ENCODE peak calls at places on chromosome 15, in eight cellular contexts. V is left lung, F is pancreas, H is adrenal gland, A is IMR-90, R is ovary, W is PC-3, J is Karpas-422. P is an unnamed sample.

GRCh38 chr15:70947369-70948335 is 55.0 kb downstream of the LRRC49 start:
- DNase-seq in W (no peak), V (no peak), R (no peak), J (no peak), H (no peak), F (no peak), A (no peak), P (no peak)

GRCh38 chr15:62456011-62456920 is 291.2 kb upstream of the C2CD4B start:
- DNase-seq in R (no peak), W (peak; percentile 28), V (no peak), A (peak; percentile 56), H (no peak), J (no peak), F (no peak), P (no peak)

GRCh38 chr15:96701443-96701842 is 370.9 kb downstream of the NR2F2 start:
- DNase-seq in H (no peak), R (no peak), J (no peak), V (no peak), W (no peak), F (no peak), A (no peak), P (no peak)

GRCh38 chr15:40999190-40999589 is 45.9 kb downstream of the CHAC1 start:
- DNase-seq in W (peak; percentile 96), F (no peak), H (no peak), R (no peak), V (no peak), J (no peak), A (peak; percentile 98), P (no peak)

GRCh38 chr15:90915808-90916440 is 12.8 kb downstream of the MAN2A2 start:
- DNase-seq in J (no peak), W (no peak), H (peak; percentile 92), A (peak; percentile 75), R (peak; percentile 55), F (no peak), V (peak; percentile 90), P (no peak)

GRCh38 chr15:48557335-48557734 is 88.2 kb downstream of the FBN1 start:
- DNase-seq in A (no peak), J (no peak), R (no peak), F (peak; percentile 35), V (no peak), H (no peak), W (no peak), P (no peak)

GRCh38 chr15:92395176-92395521 is 1.5 kb downstream of the ST8SIA2 start:
- DNase-seq in V (no peak), R (no peak), J (no peak), A (no peak), W (no peak), H (no peak), F (no peak), P (no peak)

GRCh38 chr15:89400121-89400996 is 65.7 kb upstream of the POLG start:
- DNase-seq in V (no peak), F (no peak), J (no peak), W (no peak), A (no peak), H (no peak), R (no peak), P (peak; percentile 13)

GRCh38 chr15:41894791-41895463 is 1.1 kb upstream of the SPTBN5 start:
- DNase-seq in A (peak; percentile 78), V (peak; percentile 83), R (peak; percentile 80), F (peak; percentile 81), W (peak; percentile 82), H (peak; percentile 93), J (peak; percentile 55), P (no peak)

GRCh38 chr15:67534360-67534759 is 8.1 kb upstream of the MAP2K5 start:
- DNase-seq in V (no peak), H (no peak), J (peak; percentile 30), A (no peak), F (no peak), R (no peak), W (no peak), P (no peak)

GRCh38 chr15:93005133-93005532 is 83.9 kb downstream of the RGMA start:
- DNase-seq in J (no peak), W (no peak), A (no peak), R (no peak), V (no peak), F (no peak), H (no peak), P (no peak)

GRCh38 chr15:63332367-63333078 is 49.1 kb downstream of the CA12 start:
- DNase-seq in V (no peak), F (no peak), W (peak; percentile 98), R (no peak), J (no peak), A (peak; percentile 96), H (peak; percentile 66), P (no peak)

GRCh38 chr15:99409097-99409473 is 156.7 kb upstream of the MEF2A start:
- DNase-seq in H (peak; percentile 82), A (peak; percentile 60), R (peak; percentile 57), F (peak; percentile 19), J (peak; percentile 71), W (peak; percentile 70), V (peak; percentile 68), P (no peak)

GRCh38 chr15:83053151-83053550 is 13.9 kb downstream of the BTBD1 start:
- DNase-seq in J (no peak), W (peak; percentile 60), F (no peak), H (no peak), V (no peak), A (peak; percentile 86), R (no peak), P (no peak)

GRCh38 chr15:40843183-40843884 is 514 bp upstream of the SPINT1 start:
- DNase-seq in H (no peak), F (no peak), W (no peak), A (no peak), V (no peak), J (no peak), R (no peak), P (no peak)

GRCh38 chr15:95409924-95410323 is 920.6 kb upstream of the NR2F2 start:
- DNase-seq in R (no peak), H (no peak), V (no peak), F (no peak), A (peak; percentile 32), W (no peak), J (no peak), P (no peak)

GRCh38 chr15:92901053-92901761 is 1.1 kb downstream of the CHD2 start:
- DNase-seq in V (no peak), H (no peak), A (no peak), J (no peak), W (no peak), R (no peak), F (no peak), P (no peak)

GRCh38 chr15:36579792-36580431 is 486 bp downstream of the CDIN1 start:
- DNase-seq in R (no peak), W (peak; percentile 18), H (no peak), F (peak; percentile 25), V (no peak), A (no peak), J (peak; percentile 51), P (no peak)

DNA sequence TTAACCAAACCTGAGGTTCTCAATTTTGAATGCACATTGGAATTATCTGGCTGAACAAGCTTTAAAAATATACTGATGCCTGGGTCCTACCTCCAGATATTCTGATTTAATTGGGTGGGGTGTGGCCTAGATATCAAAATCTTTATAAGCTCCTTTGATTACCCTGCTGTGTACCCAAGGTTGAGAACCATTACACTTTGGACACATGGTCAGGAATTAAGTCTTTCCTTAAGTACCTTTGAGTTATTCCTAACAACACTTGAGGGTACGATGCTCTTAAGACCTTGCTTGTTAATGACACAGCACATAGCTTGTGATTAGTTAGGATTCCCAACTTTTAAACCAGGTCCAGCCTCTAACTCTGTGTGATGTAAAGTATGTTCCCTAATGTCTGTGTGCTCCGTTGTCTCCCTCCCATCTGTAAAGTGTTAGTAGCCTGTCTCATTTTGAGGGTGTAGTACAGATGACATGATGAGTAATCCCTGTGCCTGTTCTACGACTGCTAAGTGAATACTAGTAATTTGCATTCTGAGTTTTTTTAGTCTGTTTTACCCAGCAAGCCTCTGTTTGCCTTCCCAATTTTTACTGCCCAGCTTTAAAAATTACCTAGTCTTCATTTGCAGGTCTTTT is 154.9 kb downstream of the KLHL25 start:
- DNase-seq in R (no peak), W (peak; percentile 3), A (peak; percentile 72), F (no peak), J (peak; percentile 64), V (no peak), H (no peak), P (no peak)
- H3K4me1 ChIP-seq in R (peaks cover 10% of the 10 kb centered on the region), W (no peaks in the 10 kb centered on the region), A (peaks cover 8% of the 10 kb centered on the region), F (peaks cover 25% of the 10 kb centered on the region), J (peaks cover 28% of the 10 kb centered on the region), V (peaks cover 10% of the 10 kb centered on the region), H (peaks cover 32% of the 10 kb centered on the region), P (no peaks in the 10 kb centered on the region)

GRCh38 chr15:66472176-66472999 is 25.2 kb downstream of the SNAPC5 start:
- DNase-seq in V (no peak), J (no peak), W (no peak), A (peak; percentile 50), F (no peak), R (no peak), H (no peak), P (peak; percentile 54)
- H3K4me3 ChIP-seq in V (no peak overlapping the region), J (no peak overlapping the region), W (no peak overlapping the region), A (no peak overlapping the region), F (no peak overlapping the region), R (no peak overlapping the region), H (no peak overlapping the region), P (no peak overlapping the region)

GRCh38 chr15:29106116-29106515 is 163.5 kb downstream of the NSMCE3 start:
- DNase-seq in A (no peak), R (no peak), F (no peak), W (no peak), V (no peak), H (no peak), J (no peak), P (no peak)

GRCh38 chr15:29104566-29104880 is 165.1 kb downstream of the NSMCE3 start:
- DNase-seq in W (no peak), F (no peak), H (no peak), R (no peak), J (no peak), V (no peak), A (no peak), P (no peak)

GRCh38 chr15:29102911-29103824 is 166.5 kb downstream of the NSMCE3 start:
- DNase-seq in F (no peak), A (no peak), W (no peak), J (no peak), R (no peak), V (no peak), H (no peak), P (no peak)

GRCh38 chr15:29105151-29105785 is 164.4 kb downstream of the NSMCE3 start:
- DNase-seq in A (no peak), V (no peak), J (no peak), H (no peak), R (no peak), W (no peak), F (no peak), P (no peak)

GRCh38 chr15:29103825-29104565 is 165.6 kb downstream of the NSMCE3 start:
- DNase-seq in R (peak; percentile 88), F (peak; percentile 38), H (peak; percentile 72), W (peak; percentile 43), A (peak; percentile 68), V (peak; percentile 58), J (peak; percentile 72), P (peak; percentile 73)
- H3K36me3 ChIP-seq in R (no peaks in the 10 kb centered on the region), F (no peaks in the 10 kb centered on the region), H (no peaks in the 10 kb centered on the region), W (no peaks in the 10 kb centered on the region), A (peaks cover 15% of the 10 kb centered on the region), V (no peaks in the 10 kb centered on the region), J (no peaks in the 10 kb centered on the region), P (no peaks in the 10 kb centered on the region)

DNA sequence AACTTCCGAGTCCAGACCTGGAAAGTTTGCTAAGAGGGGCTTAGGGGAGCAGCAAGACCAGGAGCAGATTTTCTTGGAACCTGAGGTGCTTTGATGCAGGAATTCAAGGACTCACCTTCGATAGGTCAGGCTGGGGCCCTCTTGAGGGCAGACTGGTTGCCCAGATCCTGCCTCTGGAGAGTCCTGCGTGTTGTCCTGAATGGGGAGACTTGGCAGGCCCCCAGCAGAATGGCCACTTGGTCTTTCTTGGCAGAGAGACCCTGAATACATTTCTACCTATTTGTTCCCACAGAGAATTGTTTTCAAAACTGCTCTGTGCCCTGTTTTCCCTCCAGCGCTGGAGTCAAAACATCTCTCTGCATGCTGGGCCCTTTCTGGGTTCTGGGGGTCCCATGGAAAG is 4.2 kb downstream of the KLF13 start:
- DNase-seq in H (no peak), J (no peak), W (no peak), R (no peak), V (no peak), A (no peak), F (no peak), P (no peak)
- H3K4me1 ChIP-seq in H (peaks cover 48% of the 10 kb centered on the region), J (peaks cover 76% of the 10 kb centered on the region), W (peaks cover 5% of the 10 kb centered on the region), R (peaks cover 26% of the 10 kb centered on the region), V (peaks cover 40% of the 10 kb centered on the region), A (peaks cover 2% of the 10 kb centered on the region), F (no peaks in the 10 kb centered on the region), P (peaks cover 8% of the 10 kb centered on the region)

P was measured in Caco-2.